ENCODE peak calls at places on chromosomes 5 and 9, in six cellular contexts. S, N, W, T, D and A are unnamed samples.

GRCh38 chr9:98316445-98317133 is 61.1 kb upstream of the TBC1D2 start:
- DNase-seq in W (no peak), D (no peak), N (no peak), T (no peak), S (no peak), A (no peak)

GRCh38 chr9:35415769-35416427 is 74.0 kb upstream of the RUSC2 start:
- DNase-seq in T (no peak), N (no peak), W (no peak), S (no peak), D (no peak), A (no peak)

GRCh38 chr5:133428072-133428660 is 184.2 kb downstream of the FSTL4 start:
- DNase-seq in S (no peak), W (no peak), D (no peak), N (no peak), T (no peak), A (no peak)

GRCh38 chr5:64682608-64683007 is 7.7 kb upstream of the SHISAL2B start:
- DNase-seq in W (no peak), N (no peak), D (no peak), T (no peak), S (no peak), A (no peak)

GRCh38 chr5:124343451-124343867 is 403.0 kb downstream of the ZNF608 start:
- DNase-seq in D (no peak), W (no peak), N (no peak), T (no peak), S (peak), A (peak)

GRCh38 chr9:112377087-112377486 is 2.8 kb upstream of the HSDL2 start:
- DNase-seq in D (no peak), N (no peak), W (no peak), S (no peak), T (no peak), A (no peak)

GRCh38 chr9:96420468-96421219 is 2.5 kb upstream of the ZNF367 start:
- DNase-seq in W (no peak), S (peak), D (no peak), T (peak), N (no peak), A (peak)

GRCh38 chr5:135364416-135365262 is 34.4 kb downstream of the MACROH2A1 start:
- DNase-seq in N (no peak), D (no peak), T (no peak), W (no peak), S (no peak), A (no peak)

GRCh38 chr5:96093890-96094381 is 132.3 kb upstream of the ELL2 start:
- DNase-seq in W (no peak), D (no peak), S (no peak), N (no peak), T (no peak), A (peak)

GRCh38 chr5:55564716-55565115 is 30.0 kb upstream of the PLPP1 start:
- DNase-seq in N (no peak), W (no peak), T (no peak), S (no peak), D (no peak), A (no peak)

GRCh38 chr5:42948961-42949347 is 91.2 kb downstream of the ANXA2R start:
- DNase-seq in N (no peak), W (no peak), T (no peak), S (no peak), D (no peak), A (no peak)

GRCh38 chr5:66710557-66710956 is 114.4 kb downstream of the MAST4 start:
- DNase-seq in T (peak), N (no peak), W (no peak), S (peak), D (no peak), A (peak)

GRCh38 chr9:129697111-129697955 is 31.9 kb downstream of the PRRX2 start:
- DNase-seq in N (no peak), D (peak), T (peak), S (peak), W (peak), A (peak)

GRCh38 chr5:43073597-43074546 is 33.8 kb upstream of the ANXA2R start:
- DNase-seq in T (no peak), W (peak), D (no peak), N (no peak), S (peak), A (peak)

DNA sequence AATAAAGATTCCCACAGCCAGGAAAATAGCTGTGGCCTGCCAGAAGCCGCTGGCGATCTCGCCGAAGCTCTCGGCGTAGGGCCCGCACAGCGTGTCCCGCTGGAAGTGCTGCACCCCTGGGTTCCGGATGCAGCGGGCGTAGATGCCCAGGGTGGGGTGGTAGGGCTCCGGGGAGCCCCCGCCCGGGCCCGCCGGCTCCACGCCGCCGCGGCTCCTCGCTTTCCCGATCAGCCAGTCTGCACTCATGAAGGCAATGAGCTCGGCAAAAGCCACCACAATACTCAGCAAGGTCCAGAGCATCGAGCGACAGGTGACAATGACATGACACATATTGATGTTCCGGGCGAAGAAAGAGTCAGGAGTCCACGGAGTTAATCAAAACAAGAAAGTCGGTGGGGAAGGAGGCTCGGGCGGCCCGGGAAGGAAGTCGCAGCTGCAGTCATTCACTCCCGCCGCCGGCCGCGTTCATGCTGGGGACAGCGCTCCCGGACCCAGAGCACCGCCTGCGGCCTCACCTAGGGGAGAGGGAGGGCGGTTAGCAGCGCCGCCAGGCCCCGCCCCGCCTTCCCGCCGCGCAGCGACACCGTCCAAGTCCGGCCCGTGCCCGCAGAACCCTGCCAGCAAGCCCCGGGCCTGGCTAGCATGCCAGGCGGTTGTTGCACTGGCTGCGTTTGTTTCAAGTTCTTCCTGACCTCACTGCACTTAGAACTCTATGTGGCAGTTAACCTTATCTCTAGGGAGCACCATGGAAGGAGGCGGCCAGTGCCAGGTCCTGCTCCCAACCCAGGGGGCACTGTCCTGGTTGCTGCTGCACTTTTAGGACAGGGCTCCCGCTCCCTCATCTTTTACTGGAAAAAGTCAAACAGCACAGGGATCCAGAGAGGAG is 138.4 kb downstream of the LHFPL2 start:
- DNase-seq in T (peak), W (no peak), D (peak), N (no peak), S (no peak), A (no peak)
- TF ChIP-seq CTCF in T (peak), W (no peak), D (peak), N (no peak), S (no peak), A (no peak)

GRCh38 chr5:109412981-109413402 is 3.2 kb upstream of the PJA2 start:
- DNase-seq in D (no peak), T (no peak), S (no peak), N (no peak), W (no peak), A (no peak)

GRCh38 chr5:109410389-109411174 is 808 bp upstream of the PJA2 start:
- DNase-seq in S (peak), N (peak), W (peak), T (peak), D (peak), A (peak)

GRCh38 chr5:109409844-109410388 is at the start of gene PJA2:
- DNase-seq in D (peak), W (peak), S (peak), T (peak), N (peak), A (peak)

GRCh38 chr5:109411175-109411514 is 1.4 kb upstream of the PJA2 start:
- DNase-seq in T (no peak), N (no peak), W (no peak), D (no peak), S (no peak), A (no peak)

DNA sequence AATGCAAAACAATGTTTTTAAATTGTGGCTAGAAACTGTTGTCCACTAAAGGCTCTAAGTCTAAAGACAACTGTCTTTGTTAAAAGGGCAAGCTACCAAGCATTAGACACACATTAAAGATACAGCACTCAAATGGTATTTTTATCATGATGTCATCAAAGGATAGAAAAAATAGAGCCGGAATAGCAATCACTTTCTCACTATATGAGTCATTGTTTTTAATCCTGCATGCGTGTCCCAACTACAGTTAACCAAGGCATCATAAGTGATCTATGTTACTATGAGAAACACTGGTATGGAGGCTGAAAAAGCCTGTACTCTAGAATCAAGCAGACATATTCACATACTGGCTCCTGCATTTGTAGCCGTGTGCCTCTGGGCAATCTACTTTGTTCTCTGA is 1.9 kb upstream of the PJA2 start:
- DNase-seq in W (no peak), S (peak), D (no peak), T (no peak), N (no peak), A (peak)
- H3K4me3 ChIP-seq in W (no peak), S (no peak), D (peak), T (no peak), N (no peak), A (no peak)

DNA sequence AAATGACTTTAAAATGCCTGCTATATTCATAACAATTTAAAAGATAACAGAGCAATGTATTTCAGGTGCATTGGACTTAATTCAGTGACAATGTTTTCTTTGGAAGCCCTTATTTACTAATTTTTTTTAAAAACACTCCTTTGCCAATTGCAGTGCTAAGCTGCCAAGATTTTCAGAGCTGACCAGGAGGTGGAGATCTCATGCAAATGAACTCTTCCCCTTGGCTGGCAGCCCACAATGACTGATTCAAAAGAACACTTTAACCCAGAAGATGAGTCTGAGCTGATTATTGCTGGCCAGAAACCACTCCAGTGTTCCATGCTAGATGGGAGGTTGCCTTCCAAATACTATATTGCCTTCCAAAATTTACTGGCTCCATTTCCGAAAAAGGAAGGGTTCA is 128.3 kb upstream of the CCNH start:
- DNase-seq in W (peak), S (peak), D (peak), T (peak), N (peak), A (peak)
- TF ChIP-seq CTCF in W (peak), S (no peak), D (no peak), T (no peak), N (peak), A (no peak)

GRCh38 chr5:100691085-100691484 is 155.9 kb downstream of the FAM174A start:
- DNase-seq in D (no peak), W (no peak), T (no peak), N (no peak), S (no peak), A (no peak)
- H3K4me3 ChIP-seq in D (no peak), W (no peak), T (no peak), N (no peak), S (no peak), A (no peak)

GRCh38 chr9:88732128-88732527 is 197.2 kb downstream of the NXNL2 start:
- DNase-seq in N (no peak), W (no peak), T (no peak), S (peak), D (no peak), A (peak)
- TF ChIP-seq CTCF in N (no peak), W (no peak), T (no peak), S (no peak), D (no peak), A (no peak)